ENCODE peak calls at places on chromosomes 2 and 18, in five cellular contexts. S is cardiac fibroblast; Q is activated naive CD4-positive, alpha-beta T cell treated with anti-CD3 and anti-CD28 coated beads, Interleukin-2, amount 50 U/mL, for 16 hours; B is HL-60; C is LoVo. J is an unnamed sample.

GRCh38 chr2:241865957-241866858 is 3.3 kb upstream of the RTP5 start:
- DNase-seq in S (no peak), Q (no peak), B (no peak), C (no peak), J (no peak)

GRCh38 chr18:400466-400865 is 100.0 kb downstream of the COLEC12 start:
- DNase-seq in S (peak; percentile 9), Q (no peak), B (peak; percentile 98), C (no peak), J (no peak)

GRCh38 chr2:26934335-26934724 is 36.1 kb upstream of the MAPRE3 start:
- DNase-seq in S (no peak), Q (no peak), B (no peak), C (no peak), J (no peak)

GRCh38 chr18:22452226-22452668 is 34.5 kb upstream of the CTAGE1 start:
- DNase-seq in S (no peak), Q (no peak), B (no peak), C (no peak), J (no peak)

GRCh38 chr18:58362027-58362575 is 266.8 kb downstream of the ALPK2 start:
- DNase-seq in S (peak; percentile 98), Q (no peak), B (no peak), C (no peak), J (peak; percentile 76)

GRCh38 chr2:212361174-212361756 is 177.3 kb downstream of the ERBB4 start:
- DNase-seq in S (no peak), Q (no peak), B (no peak), C (no peak), J (no peak)

GRCh38 chr2:61247204-61247812 is 85.3 kb downstream of the C2orf74 start:
- DNase-seq in S (peak; percentile 65), Q (no peak), B (no peak), C (no peak), J (no peak)

GRCh38 chr18:40293311-40293710 is 1661.7 kb upstream of the PIK3C3 start:
- DNase-seq in S (peak; percentile 13), Q (no peak), B (no peak), C (no peak), J (no peak)

GRCh38 chr18:63994783-63995399 is 25.0 kb downstream of the SERPINB8 start:
- DNase-seq in S (peak; percentile 68), Q (peak; percentile 21), B (peak; percentile 75), C (peak; percentile 19), J (no peak)

GRCh38 chr2:98608962-98609604 is 694 bp downstream of the UNC50 start:
- DNase-seq in S (peak; percentile 60), Q (no peak), B (no peak), C (no peak), J (no peak)

GRCh38 chr18:49626842-49627360 is 65.0 kb downstream of the LIPG start:
- DNase-seq in S (no peak), Q (no peak), B (peak; percentile 49), C (no peak), J (no peak)

GRCh38 chr2:109046925-109047508 is 58.0 kb upstream of the EDAR start:
- DNase-seq in S (no peak), Q (no peak), B (peak; percentile 92), C (no peak), J (no peak)

GRCh38 chr18:33317640-33318039 is 122.9 kb downstream of the CCDC178 start:
- DNase-seq in S (no peak), Q (no peak), B (no peak), C (no peak), J (no peak)

GRCh38 chr18:46917808-46918600 is 602 bp downstream of the KATNAL2 start:
- DNase-seq in S (peak; percentile 31), Q (peak; percentile 16), B (no peak), C (peak; percentile 7), J (no peak)

GRCh38 chr2:53500181-53500580 is 267.4 kb upstream of the CHAC2 start:
- DNase-seq in S (no peak), Q (no peak), B (no peak), C (no peak), J (no peak)

GRCh38 chr2:84971799-84972790 is 1.1 kb downstream of the KCMF1 start:
- DNase-seq in S (peak; percentile 48), Q (peak; percentile 71), B (peak; percentile 57), C (no peak), J (no peak)

GRCh38 chr18:78992041-78992735 is 12.6 kb downstream of the SALL3 start:
- DNase-seq in S (no peak), Q (no peak), B (no peak), C (no peak), J (no peak)

GRCh38 chr2:36455011-36455410 is 99.4 kb downstream of the CRIM1 start:
- DNase-seq in S (no peak), Q (no peak), B (no peak), C (no peak), J (no peak)

GRCh38 chr2:220278022-220278421 is 650.6 kb downstream of the SLC4A3 start:
- DNase-seq in S (no peak), Q (no peak), B (no peak), C (no peak), J (no peak)

GRCh38 chr2:206145665-206146064 is 13.6 kb downstream of the NDUFS1 start:
- DNase-seq in S (no peak), Q (no peak), B (no peak), C (no peak), J (no peak)

GRCh38 chr2:223723954-223724411 is 113.4 kb downstream of the AP1S3 start:
- DNase-seq in S (no peak), Q (no peak), B (no peak), C (no peak), J (no peak)